ENCODE peak calls at places on chromosomes 11 and 22, in eight cellular contexts. L is IMR-90; F is astrocyte; P is non-pigmented ciliary epithelial cell; W is mesenchymal stem cell; S is naive thymus-derived CD4-positive, alpha-beta T cell; Q is neuronal stem cell; E is stimulated activated CD4-positive, alpha-beta T cell treated with anti-CD3 and anti-CD28 coated beads, Interleukin-1b, Interleukin-23, amount 100 ng/mL, for 1 hour. B is an unnamed sample.
A peak's percentile ranks its signal among the peaks of the same experiment; 100 is the strongest.

GRCh38 chr11:12090061-12090572 is 20.3 kb upstream of the MICAL2 start:
- DNase-seq in L (peak; percentile 61), F (peak; percentile 67), P (no peak), W (no peak), S (no peak), Q (no peak), E (no peak), B (peak; percentile 62)

GRCh38 chr11:36235750-36236149 is 53.5 kb downstream of the COMMD9 start:
- DNase-seq in L (peak; percentile 36), F (peak; percentile 13), P (no peak), W (peak; percentile 31), S (no peak), Q (no peak), E (no peak), B (no peak)

GRCh38 chr11:106974831-106975230 is 43.4 kb downstream of the GUCY1A2 start:
- DNase-seq in L (no peak), F (no peak), P (no peak), W (no peak), S (no peak), Q (no peak), E (no peak), B (no peak)

GRCh38 chr11:109911488-109911887 is 181.7 kb upstream of the ZC3H12C start:
- DNase-seq in L (no peak), F (no peak), P (no peak), W (no peak), S (no peak), Q (no peak), E (no peak), B (no peak)

GRCh38 chr11:65776710-65777141 is 4.0 kb downstream of the AP5B1 start:
- DNase-seq in L (no peak), F (no peak), P (no peak), W (no peak), S (no peak), Q (no peak), E (no peak), B (no peak)

GRCh38 chr11:36403661-36404060 is 106.4 kb downstream of the TRAF6 start:
- DNase-seq in L (peak; percentile 42), F (peak; percentile 46), P (no peak), W (peak; percentile 54), S (no peak), Q (no peak), E (no peak), B (no peak)

GRCh38 chr22:46737105-46737975 is 712 bp downstream of the CERK start:
- DNase-seq in L (peak; percentile 34), F (peak; percentile 22), P (no peak), W (peak; percentile 47), S (peak; percentile 56), Q (no peak), E (no peak), B (peak; percentile 64)

GRCh38 chr11:45412521-45412920 is 126.4 kb upstream of the SYT13 start:
- DNase-seq in L (no peak), F (no peak), P (no peak), W (no peak), S (no peak), Q (no peak), E (no peak), B (no peak)

GRCh38 chr11:63557548-63557947 is 5.6 kb downstream of the PLAAT2 start:
- DNase-seq in L (no peak), F (no peak), P (no peak), W (no peak), S (no peak), Q (no peak), E (no peak), B (no peak)

GRCh38 chr11:110738641-110739040 is 26.4 kb upstream of the ARHGAP20 start:
- DNase-seq in L (no peak), F (no peak), P (no peak), W (no peak), S (no peak), Q (no peak), E (no peak), B (no peak)

GRCh38 chr22:19805821-19806212 is 45.2 kb downstream of the TBX1 start:
- DNase-seq in L (no peak), F (no peak), P (no peak), W (no peak), S (no peak), Q (no peak), E (no peak), B (peak; percentile 27)

GRCh38 chr11:10743354-10744035 is 7.6 kb upstream of the CTR9 start:
- DNase-seq in L (no peak), F (no peak), P (no peak), W (no peak), S (peak; percentile 52), Q (no peak), E (no peak), B (peak; percentile 28)

GRCh38 chr11:93933230-93933629 is 82.8 kb upstream of the VSTM5 start:
- DNase-seq in L (peak; percentile 15), F (peak; percentile 55), P (no peak), W (no peak), S (no peak), Q (no peak), E (no peak), B (no peak)

GRCh38 chr22:36580846-36581245 is 51.9 kb upstream of the EIF3D start:
- DNase-seq in L (no peak), F (no peak), P (no peak), W (no peak), S (no peak), Q (no peak), E (no peak), B (no peak)

GRCh38 chr11:58771458-58771855 is 39.7 kb upstream of the GLYAT start:
- DNase-seq in L (no peak), F (no peak), P (no peak), W (no peak), S (no peak), Q (no peak), E (no peak), B (no peak)

GRCh38 chr11:67268036-67268683 is 1.9 kb downstream of the GRK2 start:
- DNase-seq in L (no peak), F (no peak), P (no peak), W (no peak), S (peak; percentile 67), Q (no peak), E (no peak), B (no peak)